ENCODE peak calls at places on chromosomes 11 and 22, in four cellular contexts. Q, A, K and V are unnamed samples.

GRCh38 chr11:65497141-65498041 is 1.5 kb upstream of the MALAT1 start:
- DNase-seq in Q (peak; percentile 86), K (peak; percentile 97), A (peak; percentile 96), V (peak; percentile 95)

GRCh38 chr11:44949160-44950035 is 1.3 kb downstream of the TP53I11 start:
- DNase-seq in Q (peak; percentile 48), A (no peak), K (peak; percentile 83), V (no peak)

GRCh38 chr11:120303004-120303637 is 22.0 kb upstream of the TLCD5 start:
- DNase-seq in A (peak; percentile 82), K (peak; percentile 87), Q (peak; percentile 86), V (peak; percentile 69)

GRCh38 chr11:68002943-68003845 is 703 bp downstream of the UNC93B1 start:
- DNase-seq in Q (peak; percentile 66), A (no peak), K (peak; percentile 74), V (no peak)

GRCh38 chr11:29389793-29390192 is 627.0 kb downstream of the KCNA4 start:
- DNase-seq in A (no peak), K (no peak), Q (no peak), V (no peak)

GRCh38 chr22:35441489-35442100 is 41.7 kb downstream of the MCM5 start:
- DNase-seq in Q (no peak), A (no peak), K (no peak), V (no peak)

GRCh38 chr22:19174106-19175025 is 4.2 kb downstream of the SLC25A1 start:
- DNase-seq in K (peak; percentile 64), Q (no peak), A (no peak), V (peak; percentile 57)

GRCh38 chr11:68043349-68044144 is 4.7 kb downstream of the TCIRG1 start:
- DNase-seq in A (no peak), K (no peak), Q (peak; percentile 93), V (no peak)

GRCh38 chr22:17087176-17088131 is 2.7 kb downstream of the IL17RA start:
- DNase-seq in A (no peak), Q (no peak), K (no peak), V (no peak)

GRCh38 chr11:9573775-9574555 is 495 bp downstream of the WEE1 start:
- DNase-seq in Q (no peak), K (no peak), A (no peak), V (no peak)

GRCh38 chr11:113138731-113139130 is 175.7 kb upstream of the TTC12 start:
- DNase-seq in Q (no peak), A (no peak), K (no peak), V (no peak)

GRCh38 chr11:65500262-65501004 is 1.6 kb downstream of the MALAT1 start:
- DNase-seq in K (no peak), Q (no peak), A (no peak), V (no peak)

GRCh38 chr22:38751422-38752346 is 4.1 kb downstream of the SUN2 start:
- DNase-seq in A (no peak), Q (no peak), K (no peak), V (no peak)

GRCh38 chr11:69243496-69244200 is 50.3 kb upstream of the MYEOV start:
- DNase-seq in A (no peak), K (no peak), Q (no peak), V (no peak)

GRCh38 chr11:61891331-61892084 is at the start of gene FADS3:
- DNase-seq in K (peak; percentile 93), Q (peak; percentile 98), A (peak; percentile 68), V (peak; percentile 77)

GRCh38 chr11:115276799-115277198 is 227.4 kb downstream of the CADM1 start:
- DNase-seq in K (no peak), Q (no peak), A (no peak), V (no peak)

GRCh38 chr11:131536159-131536558 is 165.7 kb downstream of the NTM start:
- DNase-seq in K (no peak), Q (no peak), A (no peak), V (no peak)

GRCh38 chr22:39207141-39208012 is 37.4 kb downstream of the PDGFB start:
- DNase-seq in Q (no peak), K (no peak), A (no peak), V (no peak)

DNA sequence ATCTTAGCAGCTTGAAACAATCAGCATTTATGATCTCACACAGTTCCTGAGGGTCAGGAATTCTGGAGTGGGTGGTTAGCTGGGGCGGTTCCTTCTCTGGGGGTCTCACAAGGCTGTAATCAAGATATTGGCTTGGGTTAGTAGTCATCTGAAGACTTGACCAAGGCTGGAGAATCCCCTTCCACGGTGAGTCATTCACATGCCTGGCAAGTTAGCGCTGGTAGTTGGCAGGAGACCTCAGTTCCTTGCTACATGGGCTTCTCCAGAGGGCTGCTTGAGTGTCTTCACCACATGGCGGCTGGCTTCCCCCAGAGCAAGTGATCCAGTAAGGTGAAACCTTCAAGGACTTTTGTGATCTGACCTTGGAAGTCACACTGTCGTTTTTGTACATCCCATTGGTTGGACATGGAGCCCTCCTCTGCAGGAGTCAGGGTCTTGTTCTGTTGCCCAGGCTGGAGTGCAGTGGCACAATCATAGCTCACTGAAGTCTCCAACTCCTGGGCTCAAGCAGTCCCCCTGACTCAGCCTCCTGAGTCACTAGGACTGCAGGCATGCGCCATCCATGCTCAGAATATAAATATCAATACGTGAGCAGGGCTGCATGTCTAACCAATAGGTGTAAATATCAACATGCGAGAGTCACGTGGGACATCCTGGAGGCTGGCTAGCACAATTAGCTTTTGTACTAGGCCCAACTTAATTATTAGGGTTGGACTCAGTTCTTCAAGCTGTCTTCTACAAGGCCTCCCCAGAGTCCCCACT is 7.2 kb upstream of the NIPSNAP1 start:
- DNase-seq in Q (no peak), A (no peak), K (no peak), V (peak; percentile 41)
- TF ChIP-seq FOSL1 in Q (no peak), A (peak; percentile 31), K (no peak), V (no peak)

DNA sequence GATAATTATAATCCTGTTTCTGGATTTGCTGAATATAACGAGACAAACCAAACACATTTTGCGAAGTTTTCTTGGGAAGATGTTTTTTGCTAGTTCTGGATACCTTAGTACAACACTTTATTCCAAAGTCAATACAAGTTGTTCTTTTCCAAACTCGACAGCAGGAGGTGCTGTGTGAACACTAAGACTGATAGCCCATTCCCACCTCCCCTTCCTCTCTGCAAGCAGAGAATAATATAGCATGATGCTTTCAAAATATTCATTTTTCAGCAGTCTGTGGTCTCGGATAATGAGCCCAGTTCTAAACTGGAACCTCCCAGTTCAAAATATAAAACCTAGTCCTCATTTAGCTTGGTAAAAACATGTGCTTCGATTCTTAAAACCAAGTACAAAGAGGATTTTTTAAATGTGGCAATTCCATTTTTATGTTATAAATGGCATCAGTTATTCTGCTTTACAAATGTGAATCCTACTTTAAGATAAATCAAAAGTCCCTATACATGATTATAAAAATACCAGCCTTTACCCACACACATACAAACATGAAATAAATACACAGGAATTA is 129.1 kb downstream of the DCDC1 start:
- DNase-seq in Q (peak; percentile 19), A (peak; percentile 59), K (no peak), V (peak; percentile 59)
- TF ChIP-seq FOSL1 in Q (no peak), A (no peak), K (no peak), V (no peak)

DNA sequence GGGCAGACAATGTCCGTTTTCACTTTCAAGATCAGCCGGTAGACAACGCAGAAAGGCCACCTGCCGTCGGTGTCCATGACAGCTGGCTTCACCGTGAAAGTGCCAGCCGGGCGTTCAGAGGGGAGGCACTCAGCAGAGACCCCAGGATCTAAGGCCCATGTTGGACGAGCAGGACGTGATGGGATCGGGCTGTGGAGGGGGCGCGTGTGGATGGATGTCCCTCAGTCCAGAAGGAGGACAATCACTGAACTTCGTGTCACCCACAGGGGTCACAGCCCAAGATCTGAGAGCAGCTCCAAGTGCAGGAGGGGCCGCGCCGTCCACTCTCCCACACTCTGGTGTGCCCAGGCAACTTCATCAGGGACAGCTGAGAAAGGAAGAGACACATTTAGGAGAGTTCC is 164.4 kb downstream of the BRD1 start:
- DNase-seq in Q (no peak), K (no peak), A (no peak), V (no peak)
- TF ChIP-seq FOSL1 in Q (no peak), K (no peak), A (no peak), V (no peak)

DNA sequence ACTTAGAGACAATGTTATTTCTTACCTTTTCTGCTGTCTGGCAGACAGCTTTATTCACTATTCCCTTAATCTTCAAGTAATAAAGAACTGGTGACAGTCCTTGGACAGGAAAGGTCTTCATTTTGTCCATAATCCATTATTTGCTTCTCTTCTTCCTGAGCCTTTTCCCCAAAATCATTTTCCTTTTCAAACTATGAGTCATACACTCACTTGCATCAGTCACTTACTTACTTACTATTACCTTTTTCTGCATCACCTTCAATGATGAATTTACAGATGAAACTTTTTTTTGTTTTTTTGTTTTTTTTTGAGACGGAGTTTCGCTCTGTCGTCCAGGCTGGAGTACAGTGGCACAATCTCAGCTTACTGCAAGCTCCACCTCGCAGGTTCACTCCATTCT is 9.5 kb downstream of the METTL15 start:
- DNase-seq in K (no peak), A (no peak), Q (no peak), V (no peak)
- TF ChIP-seq FOSL1 in K (no peak), A (no peak), Q (peak; percentile 14), V (no peak)

GRCh38 chr11:15889972-15890371 is 466.4 kb downstream of the SOX6 start:
- DNase-seq in Q (no peak), A (no peak), K (no peak), V (no peak)
- TF ChIP-seq FOSL1 in Q (no peak), A (no peak), K (no peak), V (no peak)

DNA sequence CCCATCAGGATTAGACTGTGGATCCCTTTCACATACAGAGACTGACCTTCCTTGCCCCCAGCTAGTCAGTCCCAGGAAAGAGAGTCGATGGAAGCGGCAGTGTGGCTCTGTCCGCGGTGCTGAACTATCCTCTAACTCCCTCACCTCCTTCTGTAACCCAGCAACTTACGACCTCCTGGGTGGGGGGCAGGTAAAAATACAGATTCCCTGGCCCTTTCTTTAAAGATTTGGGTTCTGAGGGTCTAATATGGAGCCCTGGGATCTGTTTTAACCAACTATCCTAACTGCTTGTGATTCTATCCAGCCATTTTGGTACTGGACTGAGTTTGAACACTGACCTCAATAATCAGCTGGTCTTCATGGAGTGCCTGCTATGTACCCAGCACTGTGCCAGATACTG is 23.2 kb downstream of the MFNG start:
- DNase-seq in A (no peak), Q (peak; percentile 36), K (peak; percentile 81), V (peak; percentile 28)
- TF ChIP-seq FOSL1 in A (no peak), Q (no peak), K (no peak), V (no peak)